ENCODE peak calls at places on chromosome 19, in six cellular contexts. S is NCI-H1436; Z is activated naive CD8-positive, alpha-beta T cell treated with anti-CD3 and anti-CD28 coated beads for 36 hours; R is thoracic aorta; I is hepatocyte; A is T-helper 1 cell. C is an unnamed sample.

GRCh38 chr19:40231544-40232424 is 5.3 kb upstream of the CCNP start:
- DNase-seq in R (no peak), Z (no peak), S (no peak), I (peak; percentile 41), A (no peak), C (no peak)

GRCh38 chr19:17259118-17259780 is 5.3 kb downstream of the USHBP1 start:
- DNase-seq in Z (no peak), I (no peak), R (no peak), S (no peak), A (no peak), C (no peak)

GRCh38 chr19:23116802-23117571 is at the start of gene ZNF730:
- DNase-seq in A (peak; percentile 8), S (no peak), R (no peak), Z (peak; percentile 48), I (peak; percentile 95), C (peak; percentile 25)

GRCh38 chr19:7926727-7927604 is 1.0 kb upstream of the CTXN1 start:
- DNase-seq in Z (no peak), I (no peak), A (no peak), R (no peak), S (no peak), C (no peak)

GRCh38 chr19:13163609-13164364 is 13.6 kb downstream of the IER2 start:
- DNase-seq in A (peak; percentile 24), S (peak; percentile 36), R (no peak), I (peak; percentile 93), Z (peak; percentile 62), C (no peak)

GRCh38 chr19:790971-791604 is 6.2 kb upstream of the PTBP1 start:
- DNase-seq in S (no peak), I (no peak), A (no peak), R (no peak), Z (no peak), C (no peak)

GRCh38 chr19:48330012-48330681 is 4.8 kb downstream of the EMP3 start:
- DNase-seq in R (no peak), I (peak; percentile 92), Z (peak; percentile 86), S (peak; percentile 98), A (peak; percentile 84), C (peak; percentile 84)

GRCh38 chr19:46571495-46571894 is 29.6 kb upstream of the CALM3 start:
- DNase-seq in A (no peak), Z (peak; percentile 18), I (peak; percentile 24), R (no peak), S (peak; percentile 9), C (no peak)

GRCh38 chr19:30253581-30253996 is 118.6 kb upstream of the ZNF536 start:
- DNase-seq in I (peak; percentile 18), S (no peak), R (no peak), Z (no peak), A (no peak), C (no peak)

GRCh38 chr19:46786236-46787039 is 2.0 kb downstream of the SLC1A5 start:
- DNase-seq in A (peak; percentile 70), Z (peak; percentile 89), R (no peak), I (peak; percentile 84), S (no peak), C (peak; percentile 64)

GRCh38 chr19:37309834-37310575 is 60.9 kb upstream of the ZNF527 start:
- DNase-seq in I (peak; percentile 25), A (peak; percentile 27), S (peak; percentile 15), R (no peak), Z (peak; percentile 2), C (no peak)

GRCh38 chr19:4977299-4978174 is 8.6 kb downstream of the KDM4B start:
- DNase-seq in R (no peak), Z (no peak), S (no peak), I (no peak), A (no peak), C (no peak)

GRCh38 chr19:17214531-17215124 is 529 bp upstream of the USE1 start:
- DNase-seq in R (no peak), S (no peak), I (peak; percentile 3), Z (no peak), A (no peak), C (no peak)

GRCh38 chr19:37981785-37982475 is 74.9 kb downstream of the SIPA1L3 start:
- DNase-seq in I (peak; percentile 60), R (no peak), A (no peak), Z (no peak), S (no peak), C (no peak)

GRCh38 chr19:17303167-17303939 is at the start of gene ABHD8:
- DNase-seq in I (peak; percentile 98), A (peak; percentile 91), Z (peak; percentile 93), S (peak; percentile 94), R (peak; percentile 85), C (peak; percentile 88)

GRCh38 chr19:49988007-49988406 is 27.0 kb upstream of the SIGLEC11 start:
- DNase-seq in A (no peak), S (no peak), R (no peak), I (no peak), Z (no peak), C (no peak)

GRCh38 chr19:12938536-12939291 is at the start of gene CALR:
- DNase-seq in R (no peak), S (peak; percentile 32), I (peak; percentile 65), Z (no peak), A (peak; percentile 31), C (no peak)

GRCh38 chr19:33373701-33374405 is at the start of gene CEBPG:
- DNase-seq in R (no peak), S (peak; percentile 52), A (peak; percentile 52), I (peak; percentile 88), Z (peak; percentile 74), C (no peak)

GRCh38 chr19:49224856-49225255 is 67.3 kb downstream of the TRPM4 start:
- DNase-seq in Z (peak; percentile 19), I (peak; percentile 39), A (no peak), S (peak; percentile 55), R (no peak), C (no peak)

GRCh38 chr19:49555600-49556411 is 24.6 kb downstream of the NOSIP start:
- DNase-seq in A (peak; percentile 85), Z (peak; percentile 76), I (peak; percentile 64), R (no peak), S (peak; percentile 81), C (no peak)

GRCh38 chr19:10074153-10074552 is 12.0 kb upstream of the SHFL start:
- DNase-seq in A (peak; percentile 42), I (peak; percentile 59), Z (peak; percentile 36), R (no peak), S (no peak), C (no peak)

GRCh38 chr19:29967623-29968022 is 25.6 kb downstream of the URI1 start:
- DNase-seq in Z (no peak), S (no peak), A (no peak), R (no peak), I (no peak), C (no peak)